ENCODE peak calls at places on chromosome 18, in ten cellular contexts. One of them, this sample, is unnamed.

GRCh38 chr18:577606-578005 is 2.6 kb upstream of the CETN1 start:
- DNase-seq in neural progenitor cell: no peak
- DNase-seq in tibial artery: no peak
- DNase-seq in adrenal gland: no peak
- DNase-seq in right lobe of liver: no peak
- DNase-seq in colonic mucosa: no peak
- DNase-seq in SK-N-SH: no peak
- DNase-seq in Panc1: no peak
- DNase-seq in body of pancreas: no peak
- DNase-seq in sigmoid colon: no peak
- DNase-seq in this sample: no peak

GRCh38 chr18:68431922-68432198 is 283.0 kb downstream of the TMX3 start:
- DNase-seq in colonic mucosa: no peak
- DNase-seq in Panc1: no peak
- DNase-seq in neural progenitor cell: no peak
- DNase-seq in adrenal gland: no peak
- DNase-seq in sigmoid colon: no peak
- DNase-seq in SK-N-SH: no peak
- DNase-seq in body of pancreas: no peak
- DNase-seq in tibial artery: no peak
- DNase-seq in right lobe of liver: no peak
- DNase-seq in this sample: no peak

GRCh38 chr18:6628189-6628588 is 101.3 kb upstream of the ARHGAP28 start:
- DNase-seq in sigmoid colon: no peak
- DNase-seq in colonic mucosa: no peak
- DNase-seq in neural progenitor cell: no peak
- DNase-seq in Panc1: no peak
- DNase-seq in SK-N-SH: no peak
- DNase-seq in adrenal gland: no peak
- DNase-seq in body of pancreas: peak; percentile 15
- DNase-seq in right lobe of liver: no peak
- DNase-seq in tibial artery: no peak
- DNase-seq in this sample: no peak

GRCh38 chr18:25133879-25134278 is 218.1 kb downstream of the ZNF521 start:
- DNase-seq in sigmoid colon: no peak
- DNase-seq in right lobe of liver: no peak
- DNase-seq in tibial artery: no peak
- DNase-seq in adrenal gland: no peak
- DNase-seq in colonic mucosa: no peak
- DNase-seq in neural progenitor cell: no peak
- DNase-seq in Panc1: no peak
- DNase-seq in body of pancreas: no peak
- DNase-seq in SK-N-SH: no peak
- DNase-seq in this sample: no peak

GRCh38 chr18:68215931-68216330 is 499.0 kb downstream of the TMX3 start:
- DNase-seq in right lobe of liver: no peak
- DNase-seq in neural progenitor cell: no peak
- DNase-seq in adrenal gland: no peak
- DNase-seq in Panc1: peak; percentile 18
- DNase-seq in body of pancreas: no peak
- DNase-seq in sigmoid colon: no peak
- DNase-seq in colonic mucosa: no peak
- DNase-seq in SK-N-SH: no peak
- DNase-seq in tibial artery: no peak
- DNase-seq in this sample: peak; percentile 49

GRCh38 chr18:77106331-77106730 is 26.3 kb downstream of the MBP start:
- DNase-seq in Panc1: no peak
- DNase-seq in colonic mucosa: no peak
- DNase-seq in SK-N-SH: no peak
- DNase-seq in right lobe of liver: no peak
- DNase-seq in tibial artery: no peak
- DNase-seq in adrenal gland: no peak
- DNase-seq in body of pancreas: no peak
- DNase-seq in sigmoid colon: no peak
- DNase-seq in neural progenitor cell: no peak
- DNase-seq in this sample: no peak

GRCh38 chr18:26511339-26512071 is 36.8 kb downstream of the KCTD1 start:
- DNase-seq in adrenal gland: no peak
- DNase-seq in tibial artery: no peak
- DNase-seq in SK-N-SH: peak; percentile 14
- DNase-seq in body of pancreas: no peak
- DNase-seq in colonic mucosa: no peak
- DNase-seq in Panc1: no peak
- DNase-seq in sigmoid colon: no peak
- DNase-seq in neural progenitor cell: no peak
- DNase-seq in right lobe of liver: no peak
- DNase-seq in this sample: peak; percentile 37

GRCh38 chr18:64785686-64786085 is 636.8 kb upstream of the LINC00305 start:
- DNase-seq in neural progenitor cell: no peak
- DNase-seq in SK-N-SH: no peak
- DNase-seq in adrenal gland: no peak
- DNase-seq in body of pancreas: no peak
- DNase-seq in Panc1: no peak
- DNase-seq in right lobe of liver: no peak
- DNase-seq in colonic mucosa: no peak
- DNase-seq in tibial artery: no peak
- DNase-seq in sigmoid colon: no peak
- DNase-seq in this sample: no peak

GRCh38 chr18:48839819-48840490 is 110.8 kb downstream of the SMAD7 start:
- DNase-seq in body of pancreas: no peak
- DNase-seq in colonic mucosa: no peak
- DNase-seq in tibial artery: no peak
- DNase-seq in sigmoid colon: no peak
- DNase-seq in neural progenitor cell: no peak
- DNase-seq in Panc1: no peak
- DNase-seq in right lobe of liver: peak; percentile 7
- DNase-seq in adrenal gland: no peak
- DNase-seq in SK-N-SH: no peak
- DNase-seq in this sample: no peak

GRCh38 chr18:77170850-77171410 is 38.3 kb upstream of the MBP start:
- DNase-seq in neural progenitor cell: peak; percentile 17
- DNase-seq in colonic mucosa: no peak
- DNase-seq in body of pancreas: no peak
- DNase-seq in tibial artery: no peak
- DNase-seq in adrenal gland: no peak
- DNase-seq in right lobe of liver: no peak
- DNase-seq in sigmoid colon: no peak
- DNase-seq in SK-N-SH: no peak
- DNase-seq in Panc1: no peak
- DNase-seq in this sample: no peak

GRCh38 chr18:46322941-46323340 is 218.8 kb downstream of the HAUS1 start:
- DNase-seq in colonic mucosa: no peak
- DNase-seq in tibial artery: no peak
- DNase-seq in right lobe of liver: no peak
- DNase-seq in neural progenitor cell: peak; percentile 79
- DNase-seq in adrenal gland: no peak
- DNase-seq in Panc1: no peak
- DNase-seq in SK-N-SH: no peak
- DNase-seq in sigmoid colon: no peak
- DNase-seq in body of pancreas: no peak
- DNase-seq in this sample: no peak

GRCh38 chr18:46387426-46388131 is 269.4 kb downstream of the LOXHD1 start:
- DNase-seq in sigmoid colon: no peak
- DNase-seq in SK-N-SH: peak; percentile 38
- DNase-seq in neural progenitor cell: peak; percentile 65
- DNase-seq in tibial artery: no peak
- DNase-seq in adrenal gland: no peak
- DNase-seq in right lobe of liver: no peak
- DNase-seq in body of pancreas: no peak
- DNase-seq in colonic mucosa: no peak
- DNase-seq in Panc1: no peak
- DNase-seq in this sample: no peak

GRCh38 chr18:49933530-49933929 is 120.2 kb upstream of the ACAA2 start:
- DNase-seq in neural progenitor cell: no peak
- DNase-seq in colonic mucosa: no peak
- DNase-seq in SK-N-SH: no peak
- DNase-seq in tibial artery: no peak
- DNase-seq in sigmoid colon: no peak
- DNase-seq in Panc1: no peak
- DNase-seq in adrenal gland: no peak
- DNase-seq in body of pancreas: no peak
- DNase-seq in right lobe of liver: no peak
- DNase-seq in this sample: no peak

GRCh38 chr18:79853993-79854364 is 56.2 kb downstream of the KCNG2 start:
- DNase-seq in Panc1: no peak
- DNase-seq in adrenal gland: no peak
- DNase-seq in colonic mucosa: peak; percentile 7
- DNase-seq in SK-N-SH: no peak
- DNase-seq in sigmoid colon: no peak
- DNase-seq in right lobe of liver: peak; percentile 35
- DNase-seq in neural progenitor cell: no peak
- DNase-seq in tibial artery: no peak
- DNase-seq in body of pancreas: no peak
- DNase-seq in this sample: no peak

GRCh38 chr18:62324917-62325805 is at the start of gene TNFRSF11A:
- DNase-seq in adrenal gland: no peak
- DNase-seq in sigmoid colon: no peak
- DNase-seq in Panc1: no peak
- DNase-seq in tibial artery: no peak
- DNase-seq in colonic mucosa: peak; percentile 80
- DNase-seq in neural progenitor cell: peak; percentile 86
- DNase-seq in right lobe of liver: peak; percentile 69
- DNase-seq in SK-N-SH: peak; percentile 88
- DNase-seq in body of pancreas: peak; percentile 60
- DNase-seq in this sample: no peak

GRCh38 chr18:62454527-62454926 is 68.3 kb upstream of the ZCCHC2 start:
- DNase-seq in neural progenitor cell: no peak
- DNase-seq in sigmoid colon: no peak
- DNase-seq in Panc1: no peak
- DNase-seq in tibial artery: no peak
- DNase-seq in body of pancreas: no peak
- DNase-seq in right lobe of liver: no peak
- DNase-seq in colonic mucosa: no peak
- DNase-seq in SK-N-SH: no peak
- DNase-seq in adrenal gland: no peak
- DNase-seq in this sample: no peak

GRCh38 chr18:51390695-51391094 is 193.2 kb upstream of the MEX3C start:
- DNase-seq in neural progenitor cell: no peak
- DNase-seq in body of pancreas: no peak
- DNase-seq in sigmoid colon: no peak
- DNase-seq in tibial artery: no peak
- DNase-seq in colonic mucosa: no peak
- DNase-seq in right lobe of liver: no peak
- DNase-seq in SK-N-SH: no peak
- DNase-seq in adrenal gland: no peak
- DNase-seq in Panc1: no peak
- DNase-seq in this sample: no peak

GRCh38 chr18:67358947-67359346 is 157.6 kb downstream of the DSEL start:
- DNase-seq in Panc1: no peak
- DNase-seq in right lobe of liver: no peak
- DNase-seq in tibial artery: no peak
- DNase-seq in colonic mucosa: no peak
- DNase-seq in adrenal gland: no peak
- DNase-seq in SK-N-SH: no peak
- DNase-seq in sigmoid colon: no peak
- DNase-seq in neural progenitor cell: no peak
- DNase-seq in body of pancreas: no peak
- DNase-seq in this sample: no peak

DNA sequence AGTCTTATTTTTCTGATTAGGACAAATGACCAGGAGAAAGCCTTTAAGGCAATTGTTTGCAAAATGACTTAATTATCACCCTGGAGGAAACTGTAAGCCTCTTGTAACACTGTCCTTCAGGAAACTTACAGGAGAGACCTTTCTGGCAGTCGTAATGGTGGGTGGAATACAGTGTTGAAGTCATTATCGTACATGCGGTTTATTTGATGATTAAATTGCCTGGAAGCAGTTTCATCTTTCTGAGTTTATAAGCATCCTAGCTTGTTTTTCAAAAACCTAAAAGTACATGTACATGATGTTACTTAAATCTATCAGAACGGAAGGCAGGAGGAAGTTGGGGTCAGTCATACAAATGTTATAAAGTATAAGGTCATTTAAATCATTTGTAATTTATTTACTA is 86.2 kb upstream of the RAB27B start:
- DNase-seq in sigmoid colon: no peak
- DNase-seq in neural progenitor cell: no peak
- DNase-seq in colonic mucosa: no peak
- DNase-seq in SK-N-SH: no peak
- DNase-seq in Panc1: no peak
- DNase-seq in adrenal gland: no peak
- DNase-seq in body of pancreas: no peak
- DNase-seq in tibial artery: no peak
- DNase-seq in right lobe of liver: no peak
- DNase-seq in this sample: no peak
- H3K4me1 ChIP-seq in sigmoid colon: peaks cover 7% of the 10 kb centered on the region
- H3K4me1 ChIP-seq in neural progenitor cell: no peaks in the 10 kb centered on the region
- H3K4me1 ChIP-seq in colonic mucosa: no peaks in the 10 kb centered on the region
- H3K4me1 ChIP-seq in SK-N-SH: no peaks in the 10 kb centered on the region
- H3K4me1 ChIP-seq in Panc1: no peaks in the 10 kb centered on the region
- H3K4me1 ChIP-seq in adrenal gland: no peaks in the 10 kb centered on the region
- H3K4me1 ChIP-seq in body of pancreas: no peaks in the 10 kb centered on the region
- H3K4me1 ChIP-seq in tibial artery: no peaks in the 10 kb centered on the region
- H3K4me1 ChIP-seq in right lobe of liver: no peaks in the 10 kb centered on the region
- H3K4me1 ChIP-seq in this sample: peaks cover 18% of the 10 kb centered on the region

GRCh38 chr18:58103339-58103930 is 59.4 kb downstream of the NEDD4L start:
- DNase-seq in adrenal gland: no peak
- DNase-seq in colonic mucosa: no peak
- DNase-seq in body of pancreas: no peak
- DNase-seq in Panc1: no peak
- DNase-seq in tibial artery: no peak
- DNase-seq in sigmoid colon: no peak
- DNase-seq in right lobe of liver: no peak
- DNase-seq in SK-N-SH: no peak
- DNase-seq in neural progenitor cell: no peak
- DNase-seq in this sample: no peak
- H3K4me3 ChIP-seq in adrenal gland: no peak overlapping the region
- H3K4me3 ChIP-seq in colonic mucosa: no peak overlapping the region
- H3K4me3 ChIP-seq in body of pancreas: no peak overlapping the region
- H3K4me3 ChIP-seq in Panc1: no peak overlapping the region
- H3K4me3 ChIP-seq in tibial artery: no peak overlapping the region
- H3K4me3 ChIP-seq in sigmoid colon: no peak overlapping the region
- H3K4me3 ChIP-seq in right lobe of liver: peak overlapping the region; percentile 33
- H3K4me3 ChIP-seq in SK-N-SH: no peak overlapping the region
- H3K4me3 ChIP-seq in neural progenitor cell: no peak overlapping the region
- H3K4me3 ChIP-seq in this sample: no peak overlapping the region

DNA sequence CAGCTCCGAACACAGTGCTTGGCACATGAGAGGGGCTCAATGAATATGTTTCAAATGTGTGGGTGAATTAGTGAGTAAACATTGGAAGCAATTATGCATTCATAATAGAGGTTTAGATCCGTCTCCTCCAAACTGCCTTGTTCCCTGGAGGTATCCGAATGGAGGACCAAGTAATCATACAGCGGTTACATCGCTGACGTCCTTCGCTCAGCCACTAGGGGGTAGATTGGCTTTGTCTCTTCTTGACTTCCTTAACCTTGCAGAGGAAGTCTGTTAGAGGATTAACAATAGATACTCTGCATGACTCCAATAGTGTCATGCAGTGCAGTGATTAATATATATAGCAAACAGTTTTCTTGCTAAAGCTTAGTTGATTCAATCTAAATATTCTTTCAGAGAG is 517.0 kb downstream of the PTPRM start:
- DNase-seq in Panc1: no peak
- DNase-seq in colonic mucosa: peak; percentile 29
- DNase-seq in body of pancreas: peak; percentile 38
- DNase-seq in SK-N-SH: peak; percentile 38
- DNase-seq in adrenal gland: peak; percentile 24
- DNase-seq in tibial artery: no peak
- DNase-seq in sigmoid colon: no peak
- DNase-seq in neural progenitor cell: peak; percentile 81
- DNase-seq in right lobe of liver: no peak
- DNase-seq in this sample: no peak
- TF ChIP-seq CTCF in Panc1: peak; percentile 40
- TF ChIP-seq CTCF in colonic mucosa: no peak
- TF ChIP-seq CTCF in body of pancreas: peak; percentile 16
- TF ChIP-seq CTCF in SK-N-SH: peak; percentile 60
- TF ChIP-seq CTCF in adrenal gland: peak; percentile 29
- TF ChIP-seq CTCF in tibial artery: peak; percentile 10
- TF ChIP-seq CTCF in sigmoid colon: peak; percentile 34
- TF ChIP-seq CTCF in neural progenitor cell: peak; percentile 71
- TF ChIP-seq CTCF in right lobe of liver: peak; percentile 49
- TF ChIP-seq CTCF in this sample: peak; percentile 34

GRCh38 chr18:57078614-57079013 is 68.3 kb upstream of the BOD1L2 start:
- DNase-seq in colonic mucosa: no peak
- DNase-seq in adrenal gland: no peak
- DNase-seq in Panc1: no peak
- DNase-seq in neural progenitor cell: no peak
- DNase-seq in SK-N-SH: no peak
- DNase-seq in sigmoid colon: no peak
- DNase-seq in right lobe of liver: no peak
- DNase-seq in tibial artery: no peak
- DNase-seq in body of pancreas: no peak
- DNase-seq in this sample: no peak
- H3K4me1 ChIP-seq in colonic mucosa: no peaks in the 10 kb centered on the region
- H3K4me1 ChIP-seq in adrenal gland: no peaks in the 10 kb centered on the region
- H3K4me1 ChIP-seq in Panc1: no peaks in the 10 kb centered on the region
- H3K4me1 ChIP-seq in neural progenitor cell: peaks cover 35% of the 10 kb centered on the region
- H3K4me1 ChIP-seq in SK-N-SH: no peaks in the 10 kb centered on the region
- H3K4me1 ChIP-seq in sigmoid colon: no peaks in the 10 kb centered on the region
- H3K4me1 ChIP-seq in right lobe of liver: no peaks in the 10 kb centered on the region
- H3K4me1 ChIP-seq in tibial artery: no peaks in the 10 kb centered on the region
- H3K4me1 ChIP-seq in body of pancreas: no peaks in the 10 kb centered on the region
- H3K4me1 ChIP-seq in this sample: no peaks in the 10 kb centered on the region

This sample was measured in PC-9.